ENCODE peak calls at places on chromosome 11, in eight cellular contexts. N is lung microvascular endothelial cell; I is activated CD4-positive, alpha-beta T cell treated with anti-CD3 and anti-CD28 coated beads for 36 hours; G is astrocyte of the hippocampus; P is Calu3; J is globus pallidus; M is neural crest cell; F is DMS153. V is an unnamed sample.

GRCh38 chr11:130369141-130369691 is 54.5 kb upstream of the ZBTB44 start:
- DNase-seq in N (no peak), I (no peak), G (no peak), P (no peak), J (peak), M (no peak), F (no peak), V (peak)

GRCh38 chr11:126636911-126637799 is 281.7 kb downstream of the ST3GAL4 start:
- DNase-seq in N (no peak), I (no peak), G (peak), P (no peak), J (no peak), M (no peak), F (no peak), V (no peak)

GRCh38 chr11:10638285-10638684 is 55.3 kb downstream of the IRAG1 start:
- DNase-seq in N (peak), I (no peak), G (peak), P (no peak), J (no peak), M (no peak), F (no peak), V (peak)

GRCh38 chr11:67646535-67647336 is 3.8 kb downstream of the ACY3 start:
- DNase-seq in N (no peak), I (peak), G (no peak), P (peak), J (no peak), M (no peak), F (no peak), V (no peak)

GRCh38 chr11:16280256-16280682 is 76.1 kb downstream of the SOX6 start:
- DNase-seq in N (peak), I (peak), G (peak), P (peak), J (no peak), M (no peak), F (peak), V (no peak)

GRCh38 chr11:126969865-126970479 is 30.6 kb downstream of the KIRREL3 start:
- DNase-seq in N (no peak), I (peak), G (peak), P (peak), J (peak), M (no peak), F (peak), V (peak)

GRCh38 chr11:85086511-85087284 is 540.4 kb downstream of the DLG2 start:
- DNase-seq in N (no peak), I (no peak), G (no peak), P (no peak), J (no peak), M (no peak), F (no peak), V (no peak)

GRCh38 chr11:112096194-112096593 is 9.5 kb downstream of the SDHD start:
- DNase-seq in N (no peak), I (no peak), G (no peak), P (no peak), J (no peak), M (no peak), F (no peak), V (no peak)

GRCh38 chr11:114273071-114273470 is 23.1 kb upstream of the NNMT start:
- DNase-seq in N (no peak), I (no peak), G (no peak), P (no peak), J (no peak), M (no peak), F (no peak), V (no peak)

GRCh38 chr11:82994615-82995014 is 77.1 kb downstream of the RAB30 start:
- DNase-seq in N (no peak), I (no peak), G (no peak), P (no peak), J (no peak), M (no peak), F (no peak), V (no peak)

GRCh38 chr11:2666828-2667570 is 32.8 kb downstream of the KCNQ1OT1 start:
- DNase-seq in N (no peak), I (no peak), G (no peak), P (no peak), J (no peak), M (no peak), F (no peak), V (no peak)

GRCh38 chr11:124748481-124749338 is 3.3 kb downstream of the VSIG2 start:
- DNase-seq in N (peak), I (no peak), G (no peak), P (no peak), J (no peak), M (no peak), F (no peak), V (no peak)

GRCh38 chr11:2526808-2527381 is 82.1 kb downstream of the KCNQ1 start:
- DNase-seq in N (no peak), I (peak), G (no peak), P (peak), J (no peak), M (no peak), F (peak), V (no peak)

GRCh38 chr11:2521081-2521480 is 76.3 kb downstream of the KCNQ1 start:
- DNase-seq in N (no peak), I (no peak), G (no peak), P (no peak), J (no peak), M (no peak), F (no peak), V (no peak)

GRCh38 chr11:2528301-2529050 is 83.7 kb downstream of the KCNQ1 start:
- DNase-seq in N (no peak), I (peak), G (no peak), P (no peak), J (no peak), M (no peak), F (no peak), V (no peak)

V was measured in putamen.